ENCODE peak calls at places on chromosome 10, in six cellular contexts. J, N, C, O, A and Q are unnamed samples.

GRCh38 chr10:124078028-124078427 is 15.4 kb downstream of the CHST15 start:
- DNase-seq in J (no peak), N (no peak), C (no peak), O (no peak), A (no peak), Q (no peak)

GRCh38 chr10:58175990-58176910 is 91.4 kb downstream of the IPMK start:
- DNase-seq in J (no peak), N (no peak), C (no peak), O (no peak), A (no peak), Q (no peak)

GRCh38 chr10:79136227-79137005 is 67.7 kb downstream of the ZMIZ1 start:
- DNase-seq in J (no peak), N (no peak), C (no peak), O (no peak), A (no peak), Q (no peak)

GRCh38 chr10:130350996-130351395 is 214.8 kb downstream of the GLRX3 start:
- DNase-seq in J (no peak), N (no peak), C (no peak), O (no peak), A (no peak), Q (no peak)

GRCh38 chr10:5952731-5953385 is 24.5 kb downstream of the IL15RA start:
- DNase-seq in J (no peak), N (no peak), C (no peak), O (no peak), A (peak; percentile 46), Q (no peak)

GRCh38 chr10:24277277-24277676 is 68.3 kb downstream of the KIAA1217 start:
- DNase-seq in J (no peak), N (no peak), C (no peak), O (no peak), A (no peak), Q (no peak)

GRCh38 chr10:132421377-132422168 is 24.6 kb downstream of the PWWP2B start:
- DNase-seq in J (no peak), N (no peak), C (peak; percentile 82), O (peak; percentile 59), A (peak; percentile 92), Q (peak; percentile 87)

GRCh38 chr10:81838950-81839349 is 36.0 kb upstream of the NRG3 start:
- DNase-seq in J (no peak), N (no peak), C (no peak), O (no peak), A (no peak), Q (no peak)

GRCh38 chr10:98485959-98486358 is 39.2 kb upstream of the HPS1 start:
- DNase-seq in J (no peak), N (no peak), C (no peak), O (no peak), A (no peak), Q (no peak)

GRCh38 chr10:112006407-112006806 is 177.2 kb downstream of the GPAM start:
- DNase-seq in J (no peak), N (no peak), C (no peak), O (no peak), A (no peak), Q (no peak)

GRCh38 chr10:24465899-24466615 is 257.1 kb downstream of the KIAA1217 start:
- DNase-seq in J (peak; percentile 93), N (no peak), C (no peak), O (no peak), A (no peak), Q (no peak)

GRCh38 chr10:132102071-132102716 is 36.4 kb downstream of the JAKMIP3 start:
- DNase-seq in J (no peak), N (no peak), C (peak; percentile 4), O (no peak), A (peak; percentile 50), Q (no peak)

GRCh38 chr10:75926763-75927162 is 495.3 kb downstream of the LRMDA start:
- DNase-seq in J (no peak), N (no peak), C (no peak), O (no peak), A (peak; percentile 74), Q (no peak)

GRCh38 chr10:74988055-74988773 is 123.2 kb upstream of the SAMD8 start:
- DNase-seq in J (no peak), N (no peak), C (no peak), O (no peak), A (no peak), Q (no peak)

GRCh38 chr10:15433850-15434537 is 62.9 kb upstream of the FAM171A1 start:
- DNase-seq in J (no peak), N (no peak), C (peak; percentile 33), O (peak; percentile 62), A (no peak), Q (no peak)

GRCh38 chr10:114332301-114332797 is 72.0 kb downstream of the AFAP1L2 start:
- DNase-seq in J (peak; percentile 18), N (no peak), C (no peak), O (no peak), A (no peak), Q (peak; percentile 27)

GRCh38 chr10:47031953-47032465 is 120.8 kb downstream of the PTPN20 start:
- DNase-seq in J (no peak), N (peak; percentile 33), C (no peak), O (peak; percentile 62), A (peak; percentile 85), Q (peak; percentile 30)

GRCh38 chr10:119602241-119603095 is 5.7 kb upstream of the TIAL1 start:
- DNase-seq in J (no peak), N (no peak), C (no peak), O (no peak), A (no peak), Q (peak; percentile 24)

GRCh38 chr10:80599424-80599847 is 61.7 kb downstream of the SH2D4B start:
- DNase-seq in J (no peak), N (no peak), C (peak; percentile 25), O (no peak), A (peak; percentile 48), Q (no peak)

GRCh38 chr10:27513451-27514191 is 9.5 kb downstream of the RAB18 start:
- DNase-seq in J (no peak), N (no peak), C (no peak), O (no peak), A (no peak), Q (no peak)

GRCh38 chr10:43390791-43391190 is 18.2 kb downstream of the HNRNPF start:
- DNase-seq in J (no peak), N (no peak), C (no peak), O (no peak), A (peak; percentile 52), Q (no peak)

GRCh38 chr10:119025336-119025735 is 4.2 kb upstream of the NANOS1 start:
- DNase-seq in J (no peak), N (peak; percentile 92), C (peak; percentile 82), O (no peak), A (peak; percentile 93), Q (peak; percentile 83)

GRCh38 chr10:46555366-46555712 is 1.1 kb downstream of the GPRIN2 start:
- DNase-seq in J (no peak), N (no peak), C (no peak), O (no peak), A (peak; percentile 64), Q (peak; percentile 15)

GRCh38 chr10:63713191-63714144 is 192.3 kb downstream of the REEP3 start:
- DNase-seq in J (no peak), N (no peak), C (peak; percentile 85), O (peak; percentile 60), A (peak; percentile 93), Q (peak; percentile 76)

GRCh38 chr10:33295851-33296250 is 38.6 kb downstream of the NRP1 start:
- DNase-seq in J (no peak), N (no peak), C (no peak), O (no peak), A (no peak), Q (no peak)
- H3K4me1 ChIP-seq in J (peaks cover 20% of the 10 kb centered on the region), N (no peaks in the 10 kb centered on the region), C (peaks cover 99% of the 10 kb centered on the region), O (no peaks in the 10 kb centered on the region), A (peaks cover 25% of the 10 kb centered on the region), Q (no peaks in the 10 kb centered on the region)

DNA sequence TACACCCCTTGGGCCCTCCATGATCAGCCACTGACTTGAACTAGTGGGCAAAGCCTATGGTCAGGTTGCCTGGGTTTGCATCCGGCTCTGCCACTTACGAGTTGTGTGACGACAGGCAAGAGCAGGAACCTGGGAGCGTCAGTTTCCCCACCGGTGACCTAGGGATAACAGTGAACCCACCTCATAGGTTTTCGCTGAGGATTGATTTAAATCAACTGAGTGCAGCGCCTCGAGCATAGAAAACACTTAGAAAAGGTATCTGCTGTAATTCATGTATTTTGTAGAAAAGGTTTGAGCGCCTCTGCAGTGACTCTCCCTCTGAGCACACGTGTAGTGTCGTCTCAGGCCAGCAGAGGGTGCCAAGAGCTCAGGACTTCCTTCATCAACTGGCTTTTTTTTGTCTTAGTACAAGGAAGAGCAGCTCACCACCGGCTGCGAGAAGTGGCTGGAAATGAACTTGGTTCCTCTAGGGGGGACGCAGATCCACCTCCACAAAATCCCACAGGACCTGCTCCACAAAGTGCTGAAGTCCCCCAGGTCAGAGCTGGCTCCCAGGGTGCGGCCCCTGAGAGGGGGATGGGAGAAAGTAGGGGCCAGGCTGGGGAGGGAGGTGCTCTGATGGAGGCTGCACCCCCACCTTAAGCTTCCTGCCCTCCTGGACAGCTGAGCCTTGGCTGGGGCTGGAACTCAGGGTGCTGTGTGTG is 27.7 kb downstream of the BTBD16 start:
- DNase-seq in J (no peak), N (no peak), C (peak; percentile 65), O (peak; percentile 80), A (peak; percentile 89), Q (peak; percentile 53)
- TF ChIP-seq CTCF in J (peak; percentile 96), N (peak; percentile 78), C (peak; percentile 96), O (peak; percentile 80), A (peak; percentile 87), Q (peak; percentile 82)

GRCh38 chr10:122462533-122463465 is 1.4 kb downstream of the HTRA1 start:
- DNase-seq in J (no peak), N (no peak), C (peak; percentile 65), O (peak; percentile 60), A (peak; percentile 88), Q (no peak)

GRCh38 chr10:122465401-122465800 is 4.0 kb downstream of the HTRA1 start:
- DNase-seq in J (no peak), N (no peak), C (no peak), O (no peak), A (no peak), Q (no peak)

GRCh38 chr10:122464575-122464974 is 3.2 kb downstream of the HTRA1 start:
- DNase-seq in J (no peak), N (no peak), C (no peak), O (no peak), A (no peak), Q (no peak)

GRCh38 chr10:122463466-122464157 is 2.3 kb downstream of the HTRA1 start:
- DNase-seq in J (no peak), N (no peak), C (no peak), O (no peak), A (no peak), Q (no peak)

GRCh38 chr10:122464158-122464510 is 2.8 kb downstream of the HTRA1 start:
- DNase-seq in J (no peak), N (no peak), C (no peak), O (no peak), A (no peak), Q (no peak)
- H3K27me3 ChIP-seq in J (no peaks in the 10 kb centered on the region), N (no peaks in the 10 kb centered on the region), C (no peaks in the 10 kb centered on the region), O (no peaks in the 10 kb centered on the region), A (no peaks in the 10 kb centered on the region), Q (no peaks in the 10 kb centered on the region)

GRCh38 chr10:95296764-95297163 is 6.0 kb upstream of the PDLIM1 start:
- DNase-seq in J (no peak), N (no peak), C (no peak), O (no peak), A (no peak), Q (no peak)
- H3K4me1 ChIP-seq in J (peaks cover 11% of the 10 kb centered on the region), N (no peaks in the 10 kb centered on the region), C (peaks cover 20% of the 10 kb centered on the region), O (no peaks in the 10 kb centered on the region), A (no peaks in the 10 kb centered on the region), Q (no peaks in the 10 kb centered on the region)